ENCODE peak calls at places on chromosomes 11 and 22, in eight cellular contexts. U, V, W, B, E, H, S and P are unnamed samples.
A peak's percentile ranks its signal among the peaks of the same experiment; 100 is the strongest.

GRCh38 chr11:117809236-117810055 is 12.4 kb upstream of the DSCAML1 start:
- DNase-seq in U (peak; percentile 61), V (peak; percentile 78), W (peak; percentile 90), B (no peak), E (peak; percentile 44), H (peak; percentile 88), S (peak; percentile 72), P (peak; percentile 86)

GRCh38 chr11:40338739-40339138 is 1120.7 kb downstream of the LRRC4C start:
- DNase-seq in U (no peak), V (no peak), W (no peak), B (no peak), E (no peak), H (no peak), S (no peak), P (no peak)

GRCh38 chr11:30282289-30282631 is 40.6 kb upstream of the ARL14EP start:
- DNase-seq in U (no peak), V (peak; percentile 18), W (no peak), B (peak; percentile 17), E (no peak), H (no peak), S (no peak), P (no peak)

GRCh38 chr22:19874307-19875060 is 19.8 kb upstream of the GNB1L start:
- DNase-seq in U (peak; percentile 21), V (no peak), W (peak; percentile 31), B (no peak), E (no peak), H (peak; percentile 63), S (no peak), P (peak; percentile 67)

GRCh38 chr22:29837780-29838598 is at the start of gene ASCC2:
- DNase-seq in U (peak; percentile 99), V (peak; percentile 100), W (peak; percentile 98), B (peak; percentile 91), E (peak; percentile 99), H (peak; percentile 99), S (peak; percentile 96), P (peak; percentile 100)

GRCh38 chr11:123384116-123384515 is 46.0 kb upstream of the GRAMD1B start:
- DNase-seq in U (no peak), V (no peak), W (no peak), B (no peak), E (no peak), H (no peak), S (no peak), P (no peak)

GRCh38 chr11:12981879-12982531 is 27.1 kb upstream of the RASSF10 start:
- DNase-seq in U (no peak), V (no peak), W (no peak), B (no peak), E (no peak), H (no peak), S (no peak), P (no peak)

GRCh38 chr11:66743271-66743968 is 14.4 kb upstream of the SPTBN2 start:
- DNase-seq in U (no peak), V (peak; percentile 87), W (no peak), B (no peak), E (no peak), H (no peak), S (no peak), P (peak; percentile 80)

GRCh38 chr11:1572200-1573076 is at the start of gene DUSP8:
- DNase-seq in U (peak; percentile 83), V (peak; percentile 95), W (peak; percentile 98), B (no peak), E (peak; percentile 88), H (peak; percentile 96), S (peak; percentile 98), P (peak; percentile 94)

GRCh38 chr11:1917523-1918435 is 1.7 kb upstream of the TNNT3 start:
- DNase-seq in U (no peak), V (no peak), W (peak; percentile 59), B (no peak), E (no peak), H (no peak), S (peak; percentile 47), P (no peak)

GRCh38 chr11:78350101-78350645 is 67.4 kb downstream of the GAB2 start:
- DNase-seq in U (peak; percentile 50), V (peak; percentile 19), W (no peak), B (peak; percentile 25), E (no peak), H (peak; percentile 73), S (no peak), P (no peak)

GRCh38 chr11:78351979-78352731 is 65.5 kb downstream of the GAB2 start:
- DNase-seq in U (no peak), V (no peak), W (peak; percentile 47), B (no peak), E (no peak), H (no peak), S (peak; percentile 31), P (no peak)

GRCh38 chr11:78351193-78351592 is 66.4 kb downstream of the GAB2 start:
- DNase-seq in U (no peak), V (no peak), W (no peak), B (no peak), E (no peak), H (no peak), S (no peak), P (no peak)

GRCh38 chr11:78349614-78350013 is 68.0 kb downstream of the GAB2 start:
- DNase-seq in U (no peak), V (no peak), W (no peak), B (no peak), E (no peak), H (no peak), S (no peak), P (no peak)

GRCh38 chr11:78350646-78351165 is 66.9 kb downstream of the GAB2 start:
- DNase-seq in U (no peak), V (no peak), W (no peak), B (peak; percentile 26), E (peak; percentile 39), H (peak; percentile 63), S (no peak), P (no peak)
- TF ChIP-seq EP300 in U (no peak), V (no peak), W (no peak), B (no peak), E (no peak), H (no peak), S (no peak), P (no peak)

GRCh38 chr11:9669954-9670353 is 6.1 kb downstream of the SWAP70 start:
- DNase-seq in U (no peak), V (no peak), W (no peak), B (no peak), E (no peak), H (no peak), S (peak; percentile 33), P (no peak)
- H3K36me3 ChIP-seq in U (no peaks in the 10 kb centered on the region), V (no peaks in the 10 kb centered on the region), W (no peaks in the 10 kb centered on the region), B (no peaks in the 10 kb centered on the region), E (no peaks in the 10 kb centered on the region), H (no peaks in the 10 kb centered on the region), S (no peaks in the 10 kb centered on the region), P (no peaks in the 10 kb centered on the region)

GRCh38 chr11:46721286-46721685 is 2.3 kb downstream of the F2 start:
- DNase-seq in U (no peak), V (no peak), W (no peak), B (no peak), E (no peak), H (no peak), S (no peak), P (no peak)

GRCh38 chr11:46722566-46723358 is 3.7 kb downstream of the F2 start:
- DNase-seq in U (no peak), V (no peak), W (no peak), B (no peak), E (no peak), H (no peak), S (no peak), P (no peak)

GRCh38 chr11:46719048-46719542 is at the start of gene F2:
- DNase-seq in U (no peak), V (no peak), W (no peak), B (no peak), E (no peak), H (no peak), S (no peak), P (no peak)

GRCh38 chr11:46719543-46720218 is 668 bp downstream of the F2 start:
- DNase-seq in U (no peak), V (no peak), W (no peak), B (no peak), E (no peak), H (no peak), S (no peak), P (no peak)

GRCh38 chr11:46718155-46719019 is 626 bp upstream of the F2 start:
- DNase-seq in U (no peak), V (peak; percentile 51), W (no peak), B (no peak), E (no peak), H (no peak), S (no peak), P (no peak)
- TF ChIP-seq EP300 in U (no peak), V (no peak), W (no peak), B (no peak), E (no peak), H (no peak), S (no peak), P (no peak)

DNA sequence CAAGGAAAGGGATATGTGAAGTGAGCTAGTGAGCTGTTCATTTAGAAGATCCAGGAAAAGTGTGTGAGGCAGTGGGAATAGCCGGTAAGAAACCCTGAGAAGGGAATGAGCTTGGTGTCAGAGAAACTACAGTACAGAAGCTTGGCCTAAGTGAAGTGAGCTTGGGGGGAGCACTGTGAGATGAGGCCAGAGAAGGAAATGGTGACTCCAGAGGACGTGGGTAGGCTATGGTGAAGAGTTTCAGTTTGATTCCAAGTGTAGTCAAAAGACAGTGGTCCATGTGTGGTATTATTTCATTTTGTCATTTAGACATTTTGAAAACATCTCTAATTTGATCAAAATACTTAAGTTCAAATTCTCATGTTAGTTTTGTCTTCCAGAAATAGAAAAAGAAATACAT is 77.2 kb downstream of the GRK3 start:
- DNase-seq in U (no peak), V (no peak), W (no peak), B (no peak), E (no peak), H (no peak), S (no peak), P (no peak)
- H3K36me3 ChIP-seq in U (no peaks in the 10 kb centered on the region), V (no peaks in the 10 kb centered on the region), W (peaks cover 19% of the 10 kb centered on the region), B (peaks cover 2% of the 10 kb centered on the region), E (no peaks in the 10 kb centered on the region), H (no peaks in the 10 kb centered on the region), S (no peaks in the 10 kb centered on the region), P (no peaks in the 10 kb centered on the region)

GRCh38 chr11:105579111-105579510 is 30.8 kb upstream of the GRIA4 start:
- DNase-seq in U (no peak), V (no peak), W (no peak), B (no peak), E (no peak), H (no peak), S (no peak), P (no peak)
- TF ChIP-seq EP300 in U (no peak), V (no peak), W (no peak), B (no peak), E (no peak), H (no peak), S (no peak), P (no peak)